ENCODE peak calls at places on chromosome 4, in six cellular contexts. One of them, this sample, is unnamed. For H3K4me1 and H3K9me3, the result is how much of the 10 kb centered on the place peaks cover.

GRCh38 chr4:89619230-89619962 is 217.6 kb downstream of the SNCA start:
- DNase-seq in right lobe of liver: no peak
- DNase-seq in mesenchymal stem cell: peak
- DNase-seq in CD4-positive, alpha-beta memory T cell: no peak
- DNase-seq in PC-9: no peak
- DNase-seq in left ventricle myocardium inferior: no peak
- DNase-seq in this sample: no peak

GRCh38 chr4:147940144-147940543 is 208.3 kb downstream of the ARHGAP10 start:
- DNase-seq in mesenchymal stem cell: no peak
- DNase-seq in CD4-positive, alpha-beta memory T cell: no peak
- DNase-seq in PC-9: no peak
- DNase-seq in right lobe of liver: no peak
- DNase-seq in left ventricle myocardium inferior: no peak
- DNase-seq in this sample: peak

GRCh38 chr4:91113130-91113706 is 986.0 kb downstream of the CCSER1 start:
- DNase-seq in PC-9: no peak
- DNase-seq in left ventricle myocardium inferior: no peak
- DNase-seq in CD4-positive, alpha-beta memory T cell: no peak
- DNase-seq in mesenchymal stem cell: peak
- DNase-seq in right lobe of liver: no peak
- DNase-seq in this sample: no peak

GRCh38 chr4:154126276-154126675 is 337.4 kb upstream of the SFRP2 start:
- DNase-seq in mesenchymal stem cell: peak
- DNase-seq in PC-9: no peak
- DNase-seq in CD4-positive, alpha-beta memory T cell: no peak
- DNase-seq in left ventricle myocardium inferior: no peak
- DNase-seq in right lobe of liver: no peak
- DNase-seq in this sample: no peak

GRCh38 chr4:38866973-38867477 is 581 bp upstream of the FAM114A1 start:
- DNase-seq in PC-9: no peak
- DNase-seq in mesenchymal stem cell: no peak
- DNase-seq in CD4-positive, alpha-beta memory T cell: no peak
- DNase-seq in left ventricle myocardium inferior: no peak
- DNase-seq in right lobe of liver: no peak
- DNase-seq in this sample: no peak

GRCh38 chr4:139028191-139028661 is 12.6 kb downstream of the NOCT start:
- DNase-seq in mesenchymal stem cell: no peak
- DNase-seq in CD4-positive, alpha-beta memory T cell: no peak
- DNase-seq in PC-9: no peak
- DNase-seq in right lobe of liver: peak
- DNase-seq in left ventricle myocardium inferior: peak
- DNase-seq in this sample: peak

GRCh38 chr4:173168396-173169177 is at the start of gene GALNT7:
- DNase-seq in CD4-positive, alpha-beta memory T cell: peak
- DNase-seq in PC-9: peak
- DNase-seq in left ventricle myocardium inferior: peak
- DNase-seq in mesenchymal stem cell: peak
- DNase-seq in right lobe of liver: peak
- DNase-seq in this sample: peak

GRCh38 chr4:38461342-38461741 is 202.7 kb upstream of the KLF3 start:
- DNase-seq in right lobe of liver: no peak
- DNase-seq in PC-9: no peak
- DNase-seq in left ventricle myocardium inferior: no peak
- DNase-seq in mesenchymal stem cell: no peak
- DNase-seq in CD4-positive, alpha-beta memory T cell: no peak
- DNase-seq in this sample: no peak

GRCh38 chr4:112647785-112648184 is 10.8 kb downstream of the LARP7 start:
- DNase-seq in right lobe of liver: no peak
- DNase-seq in CD4-positive, alpha-beta memory T cell: no peak
- DNase-seq in PC-9: no peak
- DNase-seq in left ventricle myocardium inferior: no peak
- DNase-seq in mesenchymal stem cell: no peak
- DNase-seq in this sample: no peak

GRCh38 chr4:105957680-105958079 is 62.4 kb downstream of the NPNT start:
- DNase-seq in left ventricle myocardium inferior: no peak
- DNase-seq in CD4-positive, alpha-beta memory T cell: no peak
- DNase-seq in right lobe of liver: no peak
- DNase-seq in PC-9: no peak
- DNase-seq in mesenchymal stem cell: no peak
- DNase-seq in this sample: no peak

GRCh38 chr4:150647008-150647407 is 65.1 kb downstream of the MAB21L2 start:
- DNase-seq in left ventricle myocardium inferior: no peak
- DNase-seq in CD4-positive, alpha-beta memory T cell: no peak
- DNase-seq in right lobe of liver: no peak
- DNase-seq in PC-9: no peak
- DNase-seq in mesenchymal stem cell: no peak
- DNase-seq in this sample: no peak

DNA sequence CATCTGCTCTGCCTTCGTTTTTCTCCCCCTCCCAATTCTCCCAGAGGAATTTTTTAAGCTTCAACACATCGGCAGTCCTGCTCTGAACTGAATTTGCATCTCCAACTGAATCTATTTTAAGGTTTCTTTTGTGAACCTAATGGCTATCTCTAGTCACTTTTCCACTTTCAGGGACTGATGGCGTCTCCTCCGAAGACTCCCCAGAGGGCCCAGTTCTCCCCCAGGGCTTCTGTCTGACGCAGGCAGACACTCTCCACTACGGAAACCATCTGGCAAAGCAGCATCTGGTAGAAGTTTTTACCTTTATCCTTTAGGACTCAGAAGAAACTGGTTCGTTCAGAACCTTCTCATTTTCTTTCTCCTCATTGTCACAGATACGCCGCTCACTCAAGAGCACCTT is 280.1 kb downstream of the ADGRA3 start:
- DNase-seq in mesenchymal stem cell: no peak
- DNase-seq in PC-9: no peak
- DNase-seq in CD4-positive, alpha-beta memory T cell: no peak
- DNase-seq in left ventricle myocardium inferior: peak
- DNase-seq in right lobe of liver: no peak
- DNase-seq in this sample: peak
- H3K27ac ChIP-seq in mesenchymal stem cell: no peak
- H3K27ac ChIP-seq in PC-9: no peak
- H3K27ac ChIP-seq in CD4-positive, alpha-beta memory T cell: no peak
- H3K27ac ChIP-seq in left ventricle myocardium inferior: peak
- H3K27ac ChIP-seq in right lobe of liver: no peak
- H3K27ac ChIP-seq in this sample: no peak

DNA sequence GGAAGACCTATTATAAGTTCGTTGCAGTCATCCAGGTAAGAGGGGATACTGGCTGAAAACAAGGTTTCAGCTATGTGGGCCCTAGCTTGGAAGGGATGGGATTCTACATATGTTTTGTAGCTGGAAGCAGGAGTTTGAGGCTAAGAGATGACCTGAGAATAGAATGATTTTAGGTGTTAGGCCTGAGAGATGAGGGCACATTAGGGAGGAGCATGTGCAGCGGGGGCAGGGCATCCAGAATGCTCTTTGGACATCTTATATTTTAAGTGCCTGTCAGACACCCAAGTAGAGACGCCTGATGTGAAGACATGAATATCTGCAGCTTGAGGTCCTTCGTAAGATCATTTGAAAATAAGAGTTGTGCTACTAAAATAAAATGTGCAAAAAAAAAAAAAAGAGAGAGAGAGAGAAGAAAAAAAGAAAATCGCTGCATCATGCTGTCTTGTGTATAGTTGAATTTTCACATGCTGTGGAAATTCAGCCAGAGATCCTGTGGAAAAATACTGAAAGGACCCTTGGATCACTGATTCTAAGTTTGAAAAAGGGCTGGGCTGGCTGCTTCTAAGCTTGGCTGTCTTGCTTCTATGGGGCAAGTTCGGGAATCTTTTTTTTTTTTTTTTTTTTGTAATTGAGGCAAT is 340.9 kb upstream of the GATB start:
- DNase-seq in right lobe of liver: no peak
- DNase-seq in PC-9: no peak
- DNase-seq in left ventricle myocardium inferior: no peak
- DNase-seq in CD4-positive, alpha-beta memory T cell: no peak
- DNase-seq in mesenchymal stem cell: no peak
- DNase-seq in this sample: no peak
- H3K4me1 ChIP-seq in right lobe of liver: under half
- H3K4me1 ChIP-seq in PC-9: under half
- H3K4me1 ChIP-seq in left ventricle myocardium inferior: half or more
- H3K4me1 ChIP-seq in CD4-positive, alpha-beta memory T cell: half or more
- H3K4me1 ChIP-seq in mesenchymal stem cell: under half
- H3K4me1 ChIP-seq in this sample: under half

GRCh38 chr4:141922224-141922623 is 285.8 kb downstream of the IL15 start:
- DNase-seq in PC-9: no peak
- DNase-seq in left ventricle myocardium inferior: no peak
- DNase-seq in right lobe of liver: no peak
- DNase-seq in CD4-positive, alpha-beta memory T cell: no peak
- DNase-seq in mesenchymal stem cell: no peak
- DNase-seq in this sample: no peak
- H3K9me3 ChIP-seq in PC-9: under half
- H3K9me3 ChIP-seq in left ventricle myocardium inferior: under half
- H3K9me3 ChIP-seq in right lobe of liver: under half
- H3K9me3 ChIP-seq in CD4-positive, alpha-beta memory T cell: under half
- H3K9me3 ChIP-seq in mesenchymal stem cell: under half
- H3K9me3 ChIP-seq in this sample: under half

GRCh38 chr4:110096406-110096805 is 102.0 kb downstream of the ELOVL6 start:
- DNase-seq in mesenchymal stem cell: no peak
- DNase-seq in CD4-positive, alpha-beta memory T cell: no peak
- DNase-seq in PC-9: no peak
- DNase-seq in right lobe of liver: no peak
- DNase-seq in left ventricle myocardium inferior: no peak
- DNase-seq in this sample: no peak

GRCh38 chr4:110104661-110105060 is 93.8 kb downstream of the ELOVL6 start:
- DNase-seq in CD4-positive, alpha-beta memory T cell: no peak
- DNase-seq in PC-9: no peak
- DNase-seq in left ventricle myocardium inferior: no peak
- DNase-seq in right lobe of liver: no peak
- DNase-seq in mesenchymal stem cell: peak
- DNase-seq in this sample: no peak

DNA sequence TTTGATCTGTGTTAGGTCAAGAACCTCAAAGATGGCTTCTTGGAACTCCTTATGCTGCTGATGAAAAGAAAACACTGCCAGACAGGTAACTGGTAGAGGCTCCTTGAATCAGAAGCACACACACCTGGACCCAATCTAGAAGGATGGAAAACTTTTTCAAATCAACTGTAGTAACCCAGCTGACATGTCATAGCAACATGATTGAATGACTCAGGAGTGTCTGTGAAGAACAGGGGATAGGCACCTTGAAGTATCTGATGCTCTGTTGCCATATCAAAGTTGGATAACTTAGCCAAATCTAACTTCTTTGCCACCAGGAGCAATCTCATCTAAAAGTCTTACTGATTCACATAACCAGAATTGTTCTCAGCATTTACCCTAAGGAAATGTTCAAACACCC is 98.8 kb downstream of the ELOVL6 start:
- DNase-seq in mesenchymal stem cell: no peak
- DNase-seq in CD4-positive, alpha-beta memory T cell: no peak
- DNase-seq in PC-9: no peak
- DNase-seq in right lobe of liver: no peak
- DNase-seq in left ventricle myocardium inferior: no peak
- DNase-seq in this sample: no peak
- H3K27ac ChIP-seq in mesenchymal stem cell: no peak
- H3K27ac ChIP-seq in CD4-positive, alpha-beta memory T cell: no peak
- H3K27ac ChIP-seq in PC-9: no peak
- H3K27ac ChIP-seq in right lobe of liver: no peak
- H3K27ac ChIP-seq in left ventricle myocardium inferior: no peak
- H3K27ac ChIP-seq in this sample: no peak

DNA sequence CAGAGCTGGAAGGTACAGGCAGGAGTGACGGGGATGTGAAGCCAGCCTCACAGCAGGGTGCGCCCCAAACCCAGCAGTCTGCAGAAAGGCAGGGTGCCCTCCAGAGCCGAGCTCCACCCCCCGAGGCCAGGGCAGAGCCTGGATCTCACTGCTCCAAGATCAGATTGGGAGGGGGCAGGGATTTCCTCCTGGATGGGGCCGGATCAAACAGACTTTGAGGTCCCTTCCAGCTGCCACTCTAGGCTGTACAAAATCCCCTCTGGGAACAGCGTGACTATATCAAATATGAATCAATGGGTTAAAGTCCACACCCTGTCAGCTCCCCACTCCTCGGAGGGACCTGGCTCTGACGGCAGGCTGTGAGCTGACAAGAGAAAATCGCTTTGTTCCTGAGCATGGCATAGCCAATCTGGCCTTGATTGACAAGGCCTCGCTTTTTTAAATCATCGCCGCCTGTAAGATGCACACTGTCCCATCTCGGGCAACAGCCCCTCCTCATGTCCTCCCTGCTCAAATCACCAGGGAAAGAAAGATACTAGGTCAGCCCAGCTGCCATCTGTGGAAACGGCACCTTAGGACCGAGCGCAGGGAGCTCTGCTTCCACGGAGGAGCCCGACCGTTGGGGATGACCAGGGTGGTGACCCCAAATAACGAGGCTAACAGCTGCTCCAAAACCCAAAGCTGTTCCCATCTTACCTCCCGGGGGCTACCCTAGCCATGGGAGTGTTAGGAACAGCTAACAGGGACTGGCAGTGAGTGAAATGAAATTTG is 39.9 kb downstream of the PSAPL1 start:
- DNase-seq in mesenchymal stem cell: no peak
- DNase-seq in left ventricle myocardium inferior: no peak
- DNase-seq in right lobe of liver: no peak
- DNase-seq in PC-9: no peak
- DNase-seq in CD4-positive, alpha-beta memory T cell: no peak
- DNase-seq in this sample: no peak
- H3K4me1 ChIP-seq in mesenchymal stem cell: under half
- H3K4me1 ChIP-seq in left ventricle myocardium inferior: under half
- H3K4me1 ChIP-seq in right lobe of liver: under half
- H3K4me1 ChIP-seq in PC-9: under half
- H3K4me1 ChIP-seq in CD4-positive, alpha-beta memory T cell: under half
- H3K4me1 ChIP-seq in this sample: under half

GRCh38 chr4:184911310-184911709 is 85.5 kb upstream of the ACSL1 start:
- DNase-seq in right lobe of liver: no peak
- DNase-seq in CD4-positive, alpha-beta memory T cell: no peak
- DNase-seq in mesenchymal stem cell: no peak
- DNase-seq in PC-9: no peak
- DNase-seq in left ventricle myocardium inferior: no peak
- DNase-seq in this sample: no peak
- H3K9me3 ChIP-seq in right lobe of liver: under half
- H3K9me3 ChIP-seq in CD4-positive, alpha-beta memory T cell: under half
- H3K9me3 ChIP-seq in mesenchymal stem cell: under half
- H3K9me3 ChIP-seq in PC-9: under half
- H3K9me3 ChIP-seq in left ventricle myocardium inferior: under half
- H3K9me3 ChIP-seq in this sample: under half